ENCODE peak calls at places on chromosomes 1 and 21, in eight cellular contexts. F is left lung; J is CD4-positive, alpha-beta memory T cell; H is psoas muscle; W is transverse colon; S is mesendoderm; B is Panc1; Q is OCI-LY7. Z is an unnamed sample.
A peak's percentile ranks its signal among the peaks of the same experiment; 100 is the strongest.

GRCh38 chr1:19080715-19081114 is 124.2 kb upstream of the IFFO2 start:
- DNase-seq in F (no peak), J (no peak), H (no peak), W (no peak), S (no peak), B (no peak), Q (no peak), Z (no peak)

GRCh38 chr21:28793043-28793442 is 199.6 kb downstream of the LTN1 start:
- DNase-seq in F (no peak), J (no peak), H (no peak), W (no peak), S (peak; percentile 45), B (no peak), Q (peak; percentile 2), Z (no peak)

GRCh38 chr21:39184050-39184980 is 1.1 kb upstream of the PSMG1 start:
- DNase-seq in F (no peak), J (no peak), H (no peak), W (no peak), S (peak; percentile 10), B (no peak), Q (peak; percentile 37), Z (no peak)

GRCh38 chr1:6086358-6086757 is 40.7 kb downstream of the KCNAB2 start:
- DNase-seq in F (no peak), J (no peak), H (no peak), W (no peak), S (no peak), B (no peak), Q (no peak), Z (peak; percentile 37)

GRCh38 chr1:9890224-9890731 is 19.8 kb downstream of the CTNNBIP1 start:
- DNase-seq in F (no peak), J (no peak), H (peak; percentile 45), W (peak; percentile 22), S (peak; percentile 50), B (no peak), Q (no peak), Z (no peak)

GRCh38 chr1:151347523-151348246 is 633 bp upstream of the RFX5 start:
- DNase-seq in F (no peak), J (no peak), H (no peak), W (no peak), S (no peak), B (no peak), Q (peak; percentile 21), Z (no peak)

GRCh38 chr21:36690637-36691538 is 8.0 kb upstream of the SIM2 start:
- DNase-seq in F (no peak), J (no peak), H (no peak), W (no peak), S (no peak), B (no peak), Q (no peak), Z (no peak)

GRCh38 chr1:54542962-54543539 is 5.0 kb upstream of the ACOT11 start:
- DNase-seq in F (no peak), J (no peak), H (no peak), W (no peak), S (no peak), B (no peak), Q (no peak), Z (no peak)

GRCh38 chr1:241610056-241610815 is 29.9 kb downstream of the CHML start:
- DNase-seq in F (no peak), J (no peak), H (no peak), W (peak; percentile 35), S (peak; percentile 78), B (no peak), Q (no peak), Z (no peak)

GRCh38 chr1:158077366-158078256 is 84.2 kb downstream of the KIRREL1 start:
- DNase-seq in F (no peak), J (no peak), H (no peak), W (no peak), S (no peak), B (no peak), Q (no peak), Z (no peak)

GRCh38 chr1:112704511-112704907 is 2.4 kb downstream of the RHOC start:
- DNase-seq in F (no peak), J (no peak), H (no peak), W (no peak), S (no peak), B (no peak), Q (no peak), Z (no peak)
- H3K4me1 ChIP-seq in F (peaks cover 47% of the 10 kb centered on the region), J (peaks cover 57% of the 10 kb centered on the region), H (peaks cover 48% of the 10 kb centered on the region), W (peaks cover 55% of the 10 kb centered on the region), S (peaks cover 36% of the 10 kb centered on the region), B (peaks cover 53% of the 10 kb centered on the region), Q (peaks cover 56% of the 10 kb centered on the region), Z (peaks cover 52% of the 10 kb centered on the region)

DNA sequence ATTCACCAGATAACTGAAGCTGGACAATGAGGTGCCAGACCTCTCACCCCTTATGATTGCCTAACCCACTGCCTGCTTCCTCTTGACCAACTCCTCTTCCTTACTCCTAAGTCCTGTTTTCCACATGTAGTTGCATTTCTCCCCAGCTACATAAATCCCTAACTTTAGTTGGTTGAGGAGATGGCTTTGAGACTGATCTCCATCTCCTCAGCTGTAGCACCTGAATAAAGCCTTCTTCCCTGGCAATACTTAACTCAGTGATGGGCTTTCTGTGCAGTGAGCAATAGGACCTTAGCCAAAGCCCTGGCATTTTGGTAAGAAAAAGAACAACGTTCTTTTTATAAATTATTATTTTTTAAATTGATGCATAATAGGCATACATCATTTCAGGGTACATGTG is 691.1 kb downstream of the MATN1 start:
- DNase-seq in F (no peak), J (no peak), H (no peak), W (no peak), S (no peak), B (no peak), Q (no peak), Z (no peak)
- H3K4me1 ChIP-seq in F (no peaks in the 10 kb centered on the region), J (no peaks in the 10 kb centered on the region), H (no peaks in the 10 kb centered on the region), W (no peaks in the 10 kb centered on the region), S (no peaks in the 10 kb centered on the region), B (no peaks in the 10 kb centered on the region), Q (no peaks in the 10 kb centered on the region), Z (no peaks in the 10 kb centered on the region)

GRCh38 chr1:65175171-65176070 is 27.4 kb downstream of the AK4 start:
- DNase-seq in F (no peak), J (no peak), H (no peak), W (no peak), S (no peak), B (no peak), Q (no peak), Z (no peak)
- H3K4me1 ChIP-seq in F (peaks cover 3% of the 10 kb centered on the region), J (no peaks in the 10 kb centered on the region), H (peaks cover 30% of the 10 kb centered on the region), W (peaks cover 5% of the 10 kb centered on the region), S (peaks cover 4% of the 10 kb centered on the region), B (peaks cover 22% of the 10 kb centered on the region), Q (no peaks in the 10 kb centered on the region), Z (no peaks in the 10 kb centered on the region)

GRCh38 chr1:247421074-247421473 is 5.1 kb downstream of the NLRP3 start:
- DNase-seq in F (no peak), J (no peak), H (no peak), W (no peak), S (no peak), B (no peak), Q (no peak), Z (no peak)
- H3K4me1 ChIP-seq in F (no peaks in the 10 kb centered on the region), J (peaks cover 51% of the 10 kb centered on the region), H (no peaks in the 10 kb centered on the region), W (no peaks in the 10 kb centered on the region), S (no peaks in the 10 kb centered on the region), B (peaks cover 6% of the 10 kb centered on the region), Q (peaks cover 5% of the 10 kb centered on the region), Z (peaks cover 11% of the 10 kb centered on the region)

GRCh38 chr1:59143824-59144223 is 153.1 kb upstream of the FGGY start:
- DNase-seq in F (no peak), J (no peak), H (no peak), W (no peak), S (no peak), B (no peak), Q (no peak), Z (no peak)

GRCh38 chr1:59139396-59139795 is 157.5 kb upstream of the FGGY start:
- DNase-seq in F (no peak), J (no peak), H (peak; percentile 72), W (no peak), S (peak; percentile 61), B (no peak), Q (no peak), Z (no peak)

GRCh38 chr1:59138402-59138801 is 158.5 kb upstream of the FGGY start:
- DNase-seq in F (no peak), J (no peak), H (no peak), W (no peak), S (no peak), B (no peak), Q (no peak), Z (no peak)

GRCh38 chr1:59142663-59143487 is 154.0 kb upstream of the FGGY start:
- DNase-seq in F (no peak), J (no peak), H (no peak), W (no peak), S (peak; percentile 93), B (peak; percentile 78), Q (no peak), Z (no peak)

DNA sequence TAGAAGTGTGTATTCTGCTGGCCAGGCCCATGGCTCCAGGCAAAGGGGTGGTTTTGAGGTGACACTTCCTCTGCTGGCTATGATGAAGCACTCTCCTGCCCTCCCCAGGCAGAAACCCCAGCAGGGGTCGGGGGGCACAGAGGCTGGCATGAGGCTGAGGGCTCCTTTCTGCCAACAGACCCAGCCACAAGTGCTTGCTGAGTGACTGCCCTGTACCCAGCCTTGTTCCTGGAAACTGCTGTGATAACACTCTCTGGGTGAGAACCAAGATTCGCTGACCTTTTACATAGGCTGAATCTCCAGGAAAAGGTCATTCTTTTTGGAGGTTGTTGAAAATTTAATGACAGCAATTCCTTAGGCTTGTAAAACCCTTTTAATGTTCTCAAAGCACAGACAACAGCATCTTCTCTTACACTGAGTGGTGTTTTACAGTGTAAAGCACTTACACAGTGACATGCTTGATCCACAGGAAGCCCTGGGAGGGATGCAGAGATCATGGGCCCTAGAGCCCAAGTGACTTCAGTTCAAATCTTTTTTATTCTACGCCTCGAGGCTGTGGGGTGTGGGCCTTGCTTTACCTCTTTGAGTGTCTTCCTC is 155.5 kb upstream of the FGGY start:
- DNase-seq in F (no peak), J (no peak), H (no peak), W (no peak), S (no peak), B (no peak), Q (no peak), Z (no peak)
- H3K4me1 ChIP-seq in F (no peaks in the 10 kb centered on the region), J (peaks cover 4% of the 10 kb centered on the region), H (peaks cover 58% of the 10 kb centered on the region), W (no peaks in the 10 kb centered on the region), S (peaks cover 7% of the 10 kb centered on the region), B (peaks cover 16% of the 10 kb centered on the region), Q (no peaks in the 10 kb centered on the region), Z (no peaks in the 10 kb centered on the region)

Z was measured in CD8-positive, alpha-beta memory T cell.